ENCODE peak calls at places on chromosomes 6 and 20, in five cellular contexts. R is breast epithelium, Z is endothelial cell, T is RWPE1, D is NCI-H1105. H is an unnamed sample.

GRCh38 chr6:84663866-84664265 is 100.5 kb downstream of the TBX18 start:
- DNase-seq in R (no peak), Z (no peak), T (no peak), D (no peak), H (no peak)

GRCh38 chr6:50936277-50936681 is 117.6 kb downstream of the TFAP2B start:
- DNase-seq in R (peak), Z (no peak), T (no peak), D (peak), H (no peak)

GRCh38 chr6:54717849-54718455 is 128.6 kb upstream of the FAM83B start:
- DNase-seq in R (peak), Z (peak), T (peak), D (peak), H (no peak)

GRCh38 chr6:116101298-116101718 is 655 bp downstream of the NT5DC1 start:
- DNase-seq in R (no peak), Z (no peak), T (no peak), D (no peak), H (no peak)

GRCh38 chr6:21733311-21733710 is 139.8 kb downstream of the SOX4 start:
- DNase-seq in R (no peak), Z (no peak), T (no peak), D (no peak), H (no peak)

GRCh38 chr6:143934867-143935266 is 70.6 kb downstream of the ZC2HC1B start:
- DNase-seq in R (no peak), Z (no peak), T (no peak), D (no peak), H (no peak)

GRCh38 chr20:62356948-62357667 is 10.0 kb downstream of the LAMA5 start:
- DNase-seq in R (no peak), Z (no peak), T (peak), D (no peak), H (peak)

GRCh38 chr6:152636675-152637421 is at the start of gene SYNE1:
- DNase-seq in R (no peak), Z (peak), T (no peak), D (peak), H (no peak)

GRCh38 chr6:170062904-170063220 is 228.0 kb downstream of the DLL1 start:
- DNase-seq in R (no peak), Z (no peak), T (no peak), D (no peak), H (no peak)

GRCh38 chr6:169008641-169009040 is 245.0 kb downstream of the THBS2 start:
- DNase-seq in R (no peak), Z (no peak), T (no peak), D (peak), H (no peak)

GRCh38 chr6:166678426-166678825 is 51.4 kb upstream of the RPS6KA2 start:
- DNase-seq in R (peak), Z (no peak), T (no peak), D (no peak), H (peak)

GRCh38 chr6:131038612-131039344 is 24.3 kb downstream of the EPB41L2 start:
- DNase-seq in R (no peak), Z (no peak), T (no peak), D (no peak), H (no peak)

GRCh38 chr6:19754686-19755085 is 82.5 kb upstream of the ID4 start:
- DNase-seq in R (no peak), Z (no peak), T (no peak), D (no peak), H (no peak)

H was measured in pancreas.